ENCODE peak calls at places on chromosome 20, in eight cellular contexts. N is activated B cell treated with CpG ODN at 0.5 μM for 24 hours; V is GM20000; S is astrocyte of the hippocampus; Q is NCI-H1417; K is H1; Z is NCI-H774; E is activated naive CD8-positive, alpha-beta T cell treated with anti-CD3 and anti-CD28 coated beads, Interleukin-2, amount 10 ng/mL, durations not matched to agents 7 days and 5 days. L is an unnamed sample.

GRCh38 chr20:3749689-3750639 is 17.5 kb downstream of the HSPA12B start:
- DNase-seq in N (no peak), V (peak; percentile 83), S (peak; percentile 68), K (peak; percentile 94), Z (no peak), E (peak; percentile 72), Q (peak; percentile 77), L (peak; percentile 80)

GRCh38 chr20:16293590-16293989 is 279.7 kb downstream of the KIF16B start:
- DNase-seq in S (no peak), N (no peak), Z (no peak), Q (no peak), E (no peak), V (no peak), K (no peak), L (no peak)

GRCh38 chr20:37945034-37945660 is 42.2 kb downstream of the VSTM2L start:
- DNase-seq in Q (no peak), E (no peak), Z (peak; percentile 44), V (no peak), S (no peak), K (peak; percentile 38), N (no peak), L (no peak)

GRCh38 chr20:62739581-62740285 is 31.1 kb downstream of the NTSR1 start:
- DNase-seq in N (peak; percentile 29), V (no peak), Z (no peak), K (no peak), S (no peak), Q (no peak), E (peak; percentile 72), L (no peak)

GRCh38 chr20:38730167-38730988 is 6.1 kb downstream of the SLC32A1 start:
- DNase-seq in Q (no peak), N (no peak), Z (no peak), S (no peak), V (peak; percentile 25), E (peak; percentile 39), K (peak; percentile 57), L (peak; percentile 34)

GRCh38 chr20:63635431-63636141 is 8.7 kb upstream of the GMEB2 start:
- DNase-seq in K (no peak), N (peak; percentile 57), Q (no peak), S (no peak), Z (no peak), V (no peak), E (peak; percentile 68), L (no peak)

GRCh38 chr20:10467985-10468845 is 33.1 kb downstream of the SLX4IP start:
- DNase-seq in E (no peak), S (no peak), Z (no peak), K (no peak), Q (no peak), N (no peak), V (no peak), L (no peak)

GRCh38 chr20:46713957-46714834 is 4.7 kb downstream of the SLC2A10 start:
- DNase-seq in Z (no peak), S (no peak), Q (no peak), E (no peak), K (no peak), V (no peak), N (no peak), L (no peak)

GRCh38 chr20:6560978-6561377 is 206.5 kb upstream of the BMP2 start:
- DNase-seq in S (no peak), E (no peak), Q (no peak), V (no peak), N (no peak), K (no peak), Z (no peak), L (no peak)

GRCh38 chr20:32203556-32204484 is 3.7 kb downstream of the PLAGL2 start:
- DNase-seq in Q (no peak), V (no peak), Z (peak; percentile 38), K (no peak), N (no peak), S (peak; percentile 36), E (no peak), L (peak; percentile 45)

GRCh38 chr20:53828673-53829085 is 235.0 kb upstream of the ZNF217 start:
- DNase-seq in N (no peak), Z (no peak), V (no peak), K (no peak), S (peak; percentile 91), E (no peak), Q (peak; percentile 39), L (no peak)

GRCh38 chr20:48523191-48523757 is 304.5 kb downstream of the PREX1 start:
- DNase-seq in Q (no peak), N (no peak), S (peak; percentile 91), V (peak; percentile 60), Z (no peak), E (no peak), K (peak; percentile 53), L (peak; percentile 70)

GRCh38 chr20:9409352-9409751 is 105.0 kb upstream of the LAMP5 start:
- DNase-seq in K (no peak), E (no peak), V (no peak), Q (no peak), S (peak; percentile 57), Z (no peak), N (no peak), L (no peak)

GRCh38 chr20:23144856-23145255 is 58.7 kb upstream of the CD93 start:
- DNase-seq in K (no peak), V (no peak), N (no peak), E (no peak), Z (no peak), Q (no peak), S (no peak), L (no peak)

GRCh38 chr20:62210496-62210855 is 9.6 kb downstream of the HRH3 start:
- DNase-seq in N (no peak), S (no peak), K (no peak), Q (no peak), E (no peak), V (no peak), Z (peak; percentile 78), L (no peak)

GRCh38 chr20:9617940-9618339 is 103.5 kb downstream of the LAMP5 start:
- DNase-seq in N (no peak), S (peak; percentile 54), K (no peak), V (no peak), E (no peak), Z (peak; percentile 70), Q (peak; percentile 8), L (no peak)

GRCh38 chr20:62784497-62784896 is 11.8 kb upstream of the MRGBP start:
- DNase-seq in S (no peak), N (no peak), E (no peak), V (no peak), Q (no peak), Z (no peak), K (no peak), L (no peak)

GRCh38 chr20:64033981-64034493 is 1.9 kb upstream of the C20orf204 start:
- DNase-seq in E (no peak), S (no peak), N (no peak), V (no peak), Z (no peak), K (no peak), Q (no peak), L (no peak)

GRCh38 chr20:62209850-62210495 is 10.1 kb downstream of the HRH3 start:
- DNase-seq in S (no peak), K (no peak), Q (no peak), V (peak; percentile 30), Z (no peak), N (no peak), E (no peak), L (no peak)

GRCh38 chr20:35883341-35883777 is 70.9 kb downstream of the SCAND1 start:
- DNase-seq in K (no peak), S (peak; percentile 29), E (no peak), Q (no peak), Z (no peak), V (no peak), N (no peak), L (no peak)

GRCh38 chr20:33005132-33005566 is 916 bp upstream of the SUN5 start:
- DNase-seq in S (peak; percentile 10), Z (no peak), N (no peak), K (no peak), V (peak; percentile 39), Q (peak; percentile 39), E (no peak), L (no peak)

GRCh38 chr20:62710886-62711702 is 2.5 kb downstream of the NTSR1 start:
- DNase-seq in N (no peak), Q (no peak), E (no peak), S (no peak), Z (no peak), V (no peak), K (no peak), L (no peak)

GRCh38 chr20:46677608-46678007 is 11.6 kb downstream of the TP53RK start:
- DNase-seq in Z (no peak), Q (no peak), K (no peak), V (no peak), E (no peak), S (no peak), N (no peak), L (no peak)

GRCh38 chr20:51661609-51662178 is 106.5 kb downstream of the ATP9A start:
- DNase-seq in E (no peak), S (peak; percentile 77), Q (no peak), K (no peak), N (no peak), V (peak; percentile 21), Z (no peak), L (no peak)

GRCh38 chr20:9829835-9830234 is 9.0 kb downstream of the PAK5 start:
- DNase-seq in Z (no peak), K (peak; percentile 45), E (no peak), Q (no peak), S (no peak), N (no peak), V (no peak), L (no peak)

GRCh38 chr20:20488388-20488787 is 120.5 kb downstream of the INSM1 start:
- DNase-seq in Z (no peak), V (no peak), N (no peak), Q (no peak), K (no peak), S (peak; percentile 7), E (no peak), L (no peak)

GRCh38 chr20:33531047-33531877 is 41.4 kb downstream of the CBFA2T2 start:
- DNase-seq in S (peak; percentile 79), E (no peak), Q (no peak), N (no peak), K (no peak), Z (no peak), V (no peak), L (no peak)